ENCODE peak calls at places on chromosomes 2 and 18, in six cellular contexts. Y is IMR-90, B is pancreas, U is H1, K is psoas muscle, T is fibroblast of lung. L is an unnamed sample. For H3K36me3, the result is how much of the 10 kb centered on the place peaks cover.

GRCh38 chr18:3042337-3042736 is 29.4 kb upstream of the LPIN2 start:
- DNase-seq in Y (no peak), B (no peak), U (no peak), K (no peak), T (no peak), L (no peak)

GRCh38 chr18:27887287-27887686 is 289.6 kb downstream of the CDH2 start:
- DNase-seq in Y (no peak), B (no peak), U (no peak), K (no peak), T (peak), L (no peak)

GRCh38 chr2:159091381-159091780 is 122.9 kb downstream of the TANC1 start:
- DNase-seq in Y (peak), B (no peak), U (no peak), K (no peak), T (peak), L (no peak)

GRCh38 chr2:235508371-235509160 is 14.7 kb downstream of the AGAP1 start:
- DNase-seq in Y (no peak), B (no peak), U (no peak), K (no peak), T (no peak), L (no peak)

GRCh38 chr2:10935953-10936942 is 24.5 kb downstream of the KCNF1 start:
- DNase-seq in Y (peak), B (no peak), U (peak), K (no peak), T (peak), L (no peak)

GRCh38 chr2:66890286-66890812 is 455.4 kb downstream of the MEIS1 start:
- DNase-seq in Y (peak), B (no peak), U (no peak), K (no peak), T (peak), L (no peak)

GRCh38 chr2:126634273-126634861 is 21.6 kb upstream of the GYPC start:
- DNase-seq in Y (peak), B (peak), U (no peak), K (no peak), T (peak), L (no peak)

GRCh38 chr2:205078762-205079161 is 533.5 kb downstream of the PARD3B start:
- DNase-seq in Y (no peak), B (no peak), U (no peak), K (no peak), T (no peak), L (no peak)

GRCh38 chr2:48566582-48566981 is 36.6 kb downstream of the STON1 start:
- DNase-seq in Y (peak), B (peak), U (no peak), K (no peak), T (peak), L (no peak)

GRCh38 chr2:160175169-160176130 is 24.6 kb downstream of the ITGB6 start:
- DNase-seq in Y (no peak), B (no peak), U (no peak), K (no peak), T (no peak), L (no peak)

GRCh38 chr18:54052259-54052658 is 172.2 kb downstream of the MBD2 start:
- DNase-seq in Y (no peak), B (no peak), U (no peak), K (no peak), T (no peak), L (no peak)

GRCh38 chr2:130336877-130337734 is 5.6 kb upstream of the IMP4 start:
- DNase-seq in Y (peak), B (peak), U (peak), K (no peak), T (peak), L (peak)

GRCh38 chr18:49612515-49613033 is 50.7 kb downstream of the LIPG start:
- DNase-seq in Y (no peak), B (no peak), U (no peak), K (no peak), T (no peak), L (no peak)

GRCh38 chr2:118309201-118310015 is 221.1 kb downstream of the INSIG2 start:
- DNase-seq in Y (no peak), B (no peak), U (no peak), K (no peak), T (no peak), L (no peak)

GRCh38 chr2:237306083-237306786 is 107.7 kb downstream of the COL6A3 start:
- DNase-seq in Y (peak), B (no peak), U (no peak), K (no peak), T (peak), L (no peak)

GRCh38 chr2:173053043-173053699 is 22.5 kb upstream of the MAP3K20 start:
- DNase-seq in Y (no peak), B (no peak), U (no peak), K (no peak), T (peak), L (no peak)

GRCh38 chr2:219369447-219369861 is 18.3 kb downstream of the DNPEP start:
- DNase-seq in Y (peak), B (peak), U (no peak), K (peak), T (peak), L (peak)

GRCh38 chr2:38163006-38163405 is 87.1 kb upstream of the CYP1B1 start:
- DNase-seq in Y (no peak), B (no peak), U (no peak), K (no peak), T (no peak), L (no peak)

GRCh38 chr2:12513339-12513738 is 203.4 kb upstream of the TRIB2 start:
- DNase-seq in Y (no peak), B (no peak), U (no peak), K (no peak), T (no peak), L (no peak)

GRCh38 chr2:54568876-54569298 is 112.8 kb downstream of the SPTBN1 start:
- DNase-seq in Y (no peak), B (peak), U (no peak), K (no peak), T (no peak), L (no peak)

GRCh38 chr2:164739966-164740365 is 101.7 kb downstream of the COBLL1 start:
- DNase-seq in Y (peak), B (no peak), U (no peak), K (no peak), T (peak), L (no peak)

GRCh38 chr2:114011709-114012108 is 121.8 kb downstream of the ACTR3 start:
- DNase-seq in Y (no peak), B (no peak), U (no peak), K (no peak), T (no peak), L (no peak)

GRCh38 chr18:13572721-13573120 is 153.6 kb downstream of the FAM210A start:
- DNase-seq in Y (no peak), B (no peak), U (no peak), K (no peak), T (no peak), L (no peak)

GRCh38 chr2:23542390-23542789 is 157.4 kb downstream of the KLHL29 start:
- DNase-seq in Y (no peak), B (no peak), U (no peak), K (no peak), T (no peak), L (no peak)

GRCh38 chr18:44543387-44543786 is 137.3 kb upstream of the SETBP1 start:
- DNase-seq in Y (no peak), B (no peak), U (no peak), K (no peak), T (no peak), L (no peak)

GRCh38 chr2:3034856-3035255 is 342.8 kb downstream of the EIPR1 start:
- DNase-seq in Y (no peak), B (no peak), U (no peak), K (no peak), T (no peak), L (no peak)

GRCh38 chr2:207867075-207867474 is 97.4 kb upstream of the FZD5 start:
- DNase-seq in Y (peak), B (no peak), U (no peak), K (no peak), T (peak), L (no peak)

GRCh38 chr18:62610509-62611394 is 87.9 kb downstream of the ZCCHC2 start:
- DNase-seq in Y (no peak), B (no peak), U (no peak), K (no peak), T (no peak), L (no peak)

GRCh38 chr2:196925445-196925767 is 1.1 kb downstream of the PGAP1 start:
- DNase-seq in Y (no peak), B (no peak), U (no peak), K (no peak), T (no peak), L (no peak)

GRCh38 chr18:56901919-56902318 is 245.0 kb upstream of the BOD1L2 start:
- DNase-seq in Y (no peak), B (no peak), U (no peak), K (no peak), T (no peak), L (no peak)

GRCh38 chr2:230982528-230982927 is 13.4 kb upstream of the SPATA3 start:
- DNase-seq in Y (no peak), B (no peak), U (no peak), K (no peak), T (no peak), L (no peak)

DNA sequence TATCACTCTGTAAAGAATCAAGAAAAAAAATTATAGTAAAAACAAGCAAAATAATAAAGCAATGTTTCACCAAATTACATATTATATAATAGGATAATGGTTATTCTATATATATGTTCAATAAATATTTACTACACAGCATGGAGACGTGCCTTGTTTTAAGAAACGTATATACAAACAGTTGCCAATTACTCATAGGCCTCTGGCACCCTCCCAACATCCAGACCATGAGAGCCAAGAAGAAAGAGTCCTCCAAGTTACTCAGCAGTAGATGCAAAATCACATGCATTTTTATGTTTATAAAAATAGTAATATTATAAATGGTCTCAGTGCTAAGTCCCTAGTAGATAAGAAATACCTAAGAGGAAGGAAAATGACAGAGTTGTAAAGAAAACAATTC is 64.8 kb downstream of the REV1 start:
- DNase-seq in Y (peak), B (peak), U (no peak), K (no peak), T (peak), L (no peak)
- H3K36me3 ChIP-seq in Y (under half), B (under half), U (half or more), K (under half), T (under half), L (under half)

GRCh38 chr2:1603059-1603458 is 141.3 kb downstream of the PXDN start:
- DNase-seq in Y (no peak), B (no peak), U (no peak), K (no peak), T (no peak), L (peak)

GRCh38 chr2:1605659-1606400 is 138.5 kb downstream of the PXDN start:
- DNase-seq in Y (peak), B (no peak), U (peak), K (peak), T (peak), L (peak)

GRCh38 chr2:1603521-1603920 is 140.8 kb downstream of the PXDN start:
- DNase-seq in Y (no peak), B (no peak), U (no peak), K (no peak), T (no peak), L (peak)

GRCh38 chr2:1606421-1607235 is 137.7 kb downstream of the PXDN start:
- DNase-seq in Y (peak), B (no peak), U (no peak), K (no peak), T (no peak), L (peak)

DNA sequence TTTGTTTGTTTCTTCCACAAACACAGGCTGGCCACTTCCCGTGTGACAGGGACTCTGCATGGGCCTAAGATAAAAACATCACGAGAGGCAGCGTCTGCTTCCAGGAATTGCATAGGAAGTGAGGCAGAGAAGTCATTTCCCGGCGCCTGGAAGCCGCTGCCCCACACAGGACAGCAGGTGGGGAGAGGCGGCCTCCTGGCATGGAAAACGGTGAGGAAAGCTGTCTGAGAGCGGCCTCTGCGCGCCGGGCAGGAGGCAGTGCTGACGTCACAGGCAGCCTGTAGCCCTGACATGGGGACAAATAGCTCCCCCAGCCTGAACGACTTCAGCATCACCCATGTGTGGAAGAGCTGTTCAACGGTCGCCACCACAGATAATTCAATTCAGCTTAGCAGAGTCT is 139.2 kb downstream of the PXDN start:
- DNase-seq in Y (peak), B (no peak), U (no peak), K (peak), T (peak), L (peak)
- H3K27ac ChIP-seq in Y (no peak), B (no peak), U (no peak), K (peak), T (no peak), L (peak)

GRCh38 chr2:156399224-156399949 is 36.8 kb upstream of the GPD2 start:
- DNase-seq in Y (peak), B (peak), U (no peak), K (no peak), T (no peak), L (no peak)

GRCh38 chr2:156399950-156400703 is 36.1 kb upstream of the GPD2 start:
- DNase-seq in Y (peak), B (peak), U (peak), K (peak), T (peak), L (peak)

GRCh38 chr2:156398176-156398575 is 38.0 kb upstream of the GPD2 start:
- DNase-seq in Y (no peak), B (no peak), U (no peak), K (no peak), T (no peak), L (no peak)

GRCh38 chr2:156400704-156401678 is 35.2 kb upstream of the GPD2 start:
- DNase-seq in Y (peak), B (peak), U (peak), K (peak), T (peak), L (peak)

DNA sequence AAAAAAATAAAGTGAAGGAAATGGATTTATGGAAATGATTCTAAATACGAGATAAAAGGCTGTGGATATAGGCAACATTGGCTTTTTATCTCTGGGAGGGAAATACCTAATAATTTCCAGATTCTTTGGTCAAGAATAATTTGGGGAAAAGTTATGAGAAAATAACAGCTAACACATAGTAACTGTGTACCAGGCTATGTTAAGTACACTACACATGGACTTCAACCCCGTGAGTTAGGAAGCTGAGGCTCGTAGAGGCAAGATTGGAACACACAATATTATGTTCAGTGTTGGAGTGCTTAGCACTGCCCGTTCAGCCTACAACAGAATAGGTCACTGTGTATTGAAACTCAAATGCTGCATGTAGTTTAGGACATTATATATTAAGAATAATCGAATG is 34.3 kb upstream of the GPD2 start:
- DNase-seq in Y (no peak), B (no peak), U (no peak), K (no peak), T (no peak), L (no peak)
- TF ChIP-seq CTCF in Y (no peak), B (no peak), U (no peak), K (no peak), T (no peak), L (no peak)

GRCh38 chr2:96832751-96833507 is 10.9 kb downstream of the ANKRD23 start:
- DNase-seq in Y (peak), B (peak), U (no peak), K (peak), T (peak), L (peak)

GRCh38 chr2:96830064-96830562 is 13.7 kb downstream of the ANKRD23 start:
- DNase-seq in Y (no peak), B (no peak), U (no peak), K (no peak), T (no peak), L (no peak)

GRCh38 chr2:96831679-96832078 is 12.1 kb downstream of the ANKRD23 start:
- DNase-seq in Y (no peak), B (peak), U (no peak), K (no peak), T (no peak), L (peak)

GRCh38 chr2:96835830-96836229 is 8.0 kb downstream of the ANKRD23 start:
- DNase-seq in Y (no peak), B (no peak), U (no peak), K (no peak), T (no peak), L (no peak)

GRCh38 chr2:96832401-96832750 is 11.4 kb downstream of the ANKRD23 start:
- DNase-seq in Y (no peak), B (no peak), U (no peak), K (no peak), T (no peak), L (no peak)
- H3K36me3 ChIP-seq in Y (under half), B (under half), U (half or more), K (under half), T (under half), L (under half)

DNA sequence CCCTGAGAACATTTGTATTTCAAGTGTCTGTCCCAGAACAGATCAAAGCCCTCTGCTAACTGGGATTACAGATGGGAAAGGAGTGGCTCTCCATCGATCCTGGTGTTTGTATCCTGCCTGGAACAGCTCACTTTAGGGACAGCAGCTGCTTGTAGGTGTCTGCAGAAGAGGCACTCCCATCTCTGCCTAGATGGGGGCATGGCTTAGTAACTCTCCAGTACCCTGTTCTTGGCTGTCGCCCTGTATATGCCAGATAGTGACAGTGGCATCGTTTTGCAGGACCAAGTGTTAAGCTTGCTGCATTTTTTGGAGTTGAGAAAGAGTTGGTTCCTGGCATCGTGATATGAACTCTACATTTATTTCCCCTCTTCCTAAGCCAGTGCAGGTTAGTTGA is 189.9 kb downstream of the SH3RF3 start:
- DNase-seq in Y (no peak), B (no peak), U (no peak), K (no peak), T (no peak), L (no peak)
- H3K27ac ChIP-seq in Y (peak), B (no peak), U (no peak), K (peak), T (peak), L (peak)

DNA sequence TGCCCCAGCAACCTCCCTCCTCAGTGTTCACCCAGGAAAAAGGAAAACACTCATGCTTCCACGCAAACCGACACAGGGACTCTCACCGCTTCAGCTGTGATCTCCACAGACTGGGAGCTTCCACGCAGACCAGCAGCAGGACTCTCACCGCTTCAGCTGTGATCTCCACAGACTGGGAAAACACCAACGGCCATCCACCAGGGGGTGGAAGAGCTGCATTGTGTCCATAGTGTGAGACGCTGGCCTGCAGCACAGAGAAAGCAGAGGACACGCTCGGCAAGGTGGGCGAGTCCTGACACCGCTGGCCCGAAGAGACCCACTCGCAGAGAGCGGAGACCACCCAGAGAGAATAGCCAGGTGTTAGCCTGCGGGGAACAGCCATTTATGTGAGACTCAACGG is 42.5 kb upstream of the NFATC1 start:
- DNase-seq in Y (peak), B (no peak), U (no peak), K (no peak), T (no peak), L (no peak)
- TF ChIP-seq CTCF in Y (no peak), B (no peak), U (peak), K (no peak), T (peak), L (no peak)

GRCh38 chr2:180990794-180991193 is 10.4 kb downstream of the UBE2E3 start:
- DNase-seq in Y (no peak), B (no peak), U (no peak), K (no peak), T (no peak), L (no peak)
- H3K36me3 ChIP-seq in Y (under half), B (under half), U (under half), K (under half), T (under half), L (under half)

L was measured in kidney.